ENCODE peak calls at places on chromosomes 13 and 19, in four cellular contexts. One of them, this sample, is unnamed.

GRCh38 chr19:38734176-38734425 is 10.2 kb downstream of the CAPN12 start:
- DNase-seq in GM12878: no peak
- DNase-seq in HCT116: no peak
- DNase-seq in K562: no peak
- DNase-seq in this sample: no peak

GRCh38 chr13:19606152-19606551 is 27.3 kb upstream of the MPHOSPH8 start:
- DNase-seq in GM12878: no peak
- DNase-seq in HCT116: no peak
- DNase-seq in K562: no peak
- DNase-seq in this sample: no peak

GRCh38 chr19:41484822-41485221 is 41.9 kb downstream of the ERICH4 start:
- DNase-seq in GM12878: no peak
- DNase-seq in HCT116: no peak
- DNase-seq in K562: no peak
- DNase-seq in this sample: no peak

GRCh38 chr13:22933571-22934181 is 247.1 kb upstream of the SGCG start:
- DNase-seq in GM12878: no peak
- DNase-seq in HCT116: no peak
- DNase-seq in K562: no peak
- DNase-seq in this sample: no peak

GRCh38 chr19:6108721-6109633 is 1.3 kb downstream of the RFX2 start:
- DNase-seq in GM12878: no peak
- DNase-seq in HCT116: no peak
- DNase-seq in K562: peak
- DNase-seq in this sample: peak

GRCh38 chr19:45764947-45765346 is 4.1 kb downstream of the SIX5 start:
- DNase-seq in GM12878: no peak
- DNase-seq in HCT116: no peak
- DNase-seq in K562: no peak
- DNase-seq in this sample: no peak

GRCh38 chr13:31096624-31097302 is 64.9 kb downstream of the HSPH1 start:
- DNase-seq in GM12878: no peak
- DNase-seq in HCT116: no peak
- DNase-seq in K562: no peak
- DNase-seq in this sample: no peak

GRCh38 chr13:101569807-101570206 is 117.3 kb downstream of the ITGBL1 start:
- DNase-seq in GM12878: no peak
- DNase-seq in HCT116: no peak
- DNase-seq in K562: no peak
- DNase-seq in this sample: no peak

GRCh38 chr19:16496613-16496983 is 404 bp downstream of the C19orf44 start:
- DNase-seq in GM12878: no peak
- DNase-seq in HCT116: no peak
- DNase-seq in K562: peak
- DNase-seq in this sample: peak

GRCh38 chr13:72314210-72314609 is 413.2 kb downstream of the MZT1 start:
- DNase-seq in GM12878: no peak
- DNase-seq in HCT116: no peak
- DNase-seq in K562: no peak
- DNase-seq in this sample: no peak

GRCh38 chr19:48645652-48646191 is at the start of gene CA11:
- DNase-seq in GM12878: no peak
- DNase-seq in HCT116: no peak
- DNase-seq in K562: no peak
- DNase-seq in this sample: peak

GRCh38 chr13:110271313-110271712 is 35.6 kb downstream of the COL4A1 start:
- DNase-seq in GM12878: no peak
- DNase-seq in HCT116: no peak
- DNase-seq in K562: no peak
- DNase-seq in this sample: no peak

GRCh38 chr13:111215081-111216047 is 100.3 kb downstream of the ARHGEF7 start:
- DNase-seq in GM12878: no peak
- DNase-seq in HCT116: no peak
- DNase-seq in K562: no peak
- DNase-seq in this sample: no peak

GRCh38 chr19:44452367-44452766 is 4.1 kb upstream of the ZNF229 start:
- DNase-seq in GM12878: no peak
- DNase-seq in HCT116: no peak
- DNase-seq in K562: no peak
- DNase-seq in this sample: no peak

GRCh38 chr13:90258129-90258528 is 1089.4 kb upstream of the MIR17HG start:
- DNase-seq in GM12878: no peak
- DNase-seq in HCT116: no peak
- DNase-seq in K562: no peak
- DNase-seq in this sample: no peak

GRCh38 chr13:85430216-85430615 is 369.0 kb downstream of the SLITRK6 start:
- DNase-seq in GM12878: no peak
- DNase-seq in HCT116: no peak
- DNase-seq in K562: no peak
- DNase-seq in this sample: no peak

GRCh38 chr13:34671136-34671535 is 270.9 kb upstream of the NBEA start:
- DNase-seq in GM12878: no peak
- DNase-seq in HCT116: no peak
- DNase-seq in K562: no peak
- DNase-seq in this sample: no peak

GRCh38 chr19:33302974-33303790 is 848 bp upstream of the CEBPA start:
- DNase-seq in GM12878: no peak
- DNase-seq in HCT116: no peak
- DNase-seq in K562: no peak
- DNase-seq in this sample: peak

GRCh38 chr19:33473644-33474305 is 47.8 kb downstream of the PEPD start:
- DNase-seq in GM12878: no peak
- DNase-seq in HCT116: no peak
- DNase-seq in K562: no peak
- DNase-seq in this sample: no peak

GRCh38 chr19:29383696-29384095 is 142.1 kb upstream of the VSTM2B start:
- DNase-seq in GM12878: no peak
- DNase-seq in HCT116: no peak
- DNase-seq in K562: no peak
- DNase-seq in this sample: no peak

GRCh38 chr13:105008606-105009005 is 1526.9 kb downstream of the EFNB2 start:
- DNase-seq in GM12878: no peak
- DNase-seq in HCT116: no peak
- DNase-seq in K562: no peak
- DNase-seq in this sample: no peak

GRCh38 chr19:4896372-4896771 is 6.3 kb downstream of the ARRDC5 start:
- DNase-seq in GM12878: no peak
- DNase-seq in HCT116: no peak
- DNase-seq in K562: no peak
- DNase-seq in this sample: no peak

GRCh38 chr19:5091576-5092215 is 122.8 kb downstream of the KDM4B start:
- DNase-seq in GM12878: no peak
- DNase-seq in HCT116: no peak
- DNase-seq in K562: peak
- DNase-seq in this sample: no peak

GRCh38 chr13:110665491-110666254 is 40.2 kb downstream of the CARS2 start:
- DNase-seq in GM12878: no peak
- DNase-seq in HCT116: no peak
- DNase-seq in K562: no peak
- DNase-seq in this sample: no peak

GRCh38 chr19:10927691-10928562 is 512 bp downstream of the YIPF2 start:
- DNase-seq in GM12878: no peak
- DNase-seq in HCT116: no peak
- DNase-seq in K562: peak
- DNase-seq in this sample: no peak

GRCh38 chr13:21402586-21403307 is 56.4 kb downstream of the ZDHHC20 start:
- DNase-seq in GM12878: no peak
- DNase-seq in HCT116: peak
- DNase-seq in K562: no peak
- DNase-seq in this sample: no peak

GRCh38 chr13:97631158-97631557 is 197.2 kb downstream of the RAP2A start:
- DNase-seq in GM12878: no peak
- DNase-seq in HCT116: no peak
- DNase-seq in K562: peak
- DNase-seq in this sample: no peak

GRCh38 chr19:3407556-3408516 is 41.5 kb downstream of the NFIC start:
- DNase-seq in GM12878: no peak
- DNase-seq in HCT116: no peak
- DNase-seq in K562: no peak
- DNase-seq in this sample: no peak

GRCh38 chr13:48944221-48944620 is 31.5 kb upstream of the FNDC3A start:
- DNase-seq in GM12878: no peak
- DNase-seq in HCT116: no peak
- DNase-seq in K562: no peak
- DNase-seq in this sample: no peak

GRCh38 chr19:33486407-33486806 is 35.2 kb downstream of the PEPD start:
- DNase-seq in GM12878: no peak
- DNase-seq in HCT116: no peak
- DNase-seq in K562: no peak
- DNase-seq in this sample: no peak

GRCh38 chr13:63438951-63439350 is 2023.3 kb upstream of the PCDH20 start:
- DNase-seq in GM12878: no peak
- DNase-seq in HCT116: no peak
- DNase-seq in K562: no peak
- DNase-seq in this sample: no peak

GRCh38 chr13:24742986-24743385 is 21.0 kb upstream of the RNF17 start:
- DNase-seq in GM12878: no peak
- DNase-seq in HCT116: no peak
- DNase-seq in K562: no peak
- DNase-seq in this sample: no peak

GRCh38 chr19:58571575-58571947 is 1.6 kb downstream of the MZF1 start:
- DNase-seq in GM12878: no peak
- DNase-seq in HCT116: no peak
- DNase-seq in K562: no peak
- DNase-seq in this sample: no peak

GRCh38 chr13:35157143-35157755 is 215.2 kb downstream of the NBEA start:
- DNase-seq in GM12878: peak
- DNase-seq in HCT116: peak
- DNase-seq in K562: peak
- DNase-seq in this sample: no peak

GRCh38 chr13:67120872-67121531 is 109.1 kb downstream of the PCDH9 start:
- DNase-seq in GM12878: no peak
- DNase-seq in HCT116: no peak
- DNase-seq in K562: peak
- DNase-seq in this sample: no peak

GRCh38 chr13:69319659-69320058 is 788.0 kb upstream of the ATXN8OS start:
- DNase-seq in GM12878: no peak
- DNase-seq in HCT116: no peak
- DNase-seq in K562: no peak
- DNase-seq in this sample: no peak

GRCh38 chr19:19568802-19569756 is 31.0 kb downstream of the CILP2 start:
- DNase-seq in GM12878: no peak
- DNase-seq in HCT116: no peak
- DNase-seq in K562: no peak
- DNase-seq in this sample: no peak

GRCh38 chr13:32427852-32428580 is at the start of gene N4BP2L1:
- DNase-seq in GM12878: peak
- DNase-seq in HCT116: no peak
- DNase-seq in K562: no peak
- DNase-seq in this sample: peak

GRCh38 chr13:94335786-94336357 is 143.6 kb downstream of the DCT start:
- DNase-seq in GM12878: no peak
- DNase-seq in HCT116: no peak
- DNase-seq in K562: no peak
- DNase-seq in this sample: no peak
- TF ChIP-seq SIN3A in GM12878: no peak
- TF ChIP-seq SIN3A in HCT116: no peak
- TF ChIP-seq SIN3A in K562: no peak
- TF ChIP-seq SIN3A in this sample: no peak

GRCh38 chr13:46401432-46401831 is 14.4 kb upstream of the RUBCNL start:
- DNase-seq in GM12878: no peak
- DNase-seq in HCT116: no peak
- DNase-seq in K562: no peak
- DNase-seq in this sample: no peak

GRCh38 chr13:46403851-46404731 is 17.0 kb upstream of the RUBCNL start:
- DNase-seq in GM12878: no peak
- DNase-seq in HCT116: no peak
- DNase-seq in K562: no peak
- DNase-seq in this sample: no peak

GRCh38 chr13:46402178-46402577 is 15.1 kb upstream of the RUBCNL start:
- DNase-seq in GM12878: no peak
- DNase-seq in HCT116: no peak
- DNase-seq in K562: no peak
- DNase-seq in this sample: no peak

GRCh38 chr13:46405457-46405856 is 18.4 kb upstream of the RUBCNL start:
- DNase-seq in GM12878: no peak
- DNase-seq in HCT116: no peak
- DNase-seq in K562: peak
- DNase-seq in this sample: no peak

DNA sequence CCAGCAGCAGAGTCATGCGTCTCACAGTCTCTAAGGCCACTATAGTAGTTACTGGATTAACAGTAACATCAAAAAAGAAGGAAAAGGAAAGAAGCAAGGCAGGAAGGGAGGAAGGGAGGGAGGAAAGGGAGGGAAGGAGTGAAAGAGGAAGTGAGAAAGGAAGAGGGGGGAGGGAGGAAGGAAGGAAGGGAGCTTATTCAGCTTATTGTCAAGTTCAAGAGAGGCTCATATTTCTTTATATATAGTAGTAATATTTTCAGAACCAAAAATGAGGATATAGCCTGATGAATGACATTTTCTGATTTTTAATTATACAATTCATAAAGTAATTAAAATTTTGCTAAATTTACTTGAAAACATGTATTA is 17.7 kb upstream of the RUBCNL start:
- DNase-seq in GM12878: no peak
- DNase-seq in HCT116: no peak
- DNase-seq in K562: no peak
- DNase-seq in this sample: no peak
- TF ChIP-seq EGR1 in GM12878: no peak
- TF ChIP-seq EGR1 in HCT116: no peak
- TF ChIP-seq EGR1 in K562: no peak
- TF ChIP-seq EGR1 in this sample: no peak

DNA sequence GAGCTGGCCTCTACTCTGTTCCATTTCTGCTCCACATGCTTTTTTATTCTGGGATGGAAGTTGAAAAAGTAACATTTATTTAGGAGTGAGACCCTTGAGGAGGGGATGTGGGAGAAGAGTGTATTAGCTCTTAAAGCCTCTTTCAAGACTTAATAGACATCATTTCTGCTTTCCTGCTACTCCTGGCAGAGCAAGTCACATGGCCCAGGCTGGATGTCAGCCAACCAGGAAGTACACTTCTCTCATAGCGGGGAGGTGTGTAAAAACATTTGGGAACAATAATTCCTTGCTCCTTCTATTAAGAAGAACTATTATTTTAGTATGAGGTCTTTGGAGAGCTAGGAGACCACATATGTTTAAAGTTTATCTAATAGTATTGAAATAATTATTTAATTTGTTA is 40.6 kb upstream of the FAM216B start:
- DNase-seq in GM12878: no peak
- DNase-seq in HCT116: peak
- DNase-seq in K562: peak
- DNase-seq in this sample: no peak
- TF ChIP-seq SIN3A in GM12878: no peak
- TF ChIP-seq SIN3A in HCT116: no peak
- TF ChIP-seq SIN3A in K562: no peak
- TF ChIP-seq SIN3A in this sample: no peak

GRCh38 chr19:1363599-1363998 is 20.1 kb upstream of the NDUFS7 start:
- DNase-seq in GM12878: no peak
- DNase-seq in HCT116: no peak
- DNase-seq in K562: no peak
- DNase-seq in this sample: no peak
- TF ChIP-seq EGR1 in GM12878: no peak
- TF ChIP-seq EGR1 in HCT116: no peak
- TF ChIP-seq EGR1 in K562: no peak
- TF ChIP-seq EGR1 in this sample: no peak